ENCODE peak calls at places on chromosomes 1 and 21, in eight cellular contexts. B, V, X, R, G, J, C and K are unnamed samples.

GRCh38 chr1:232510367-232511110 is 119.4 kb downstream of the SIPA1L2 start:
- DNase-seq in B (no peak), V (no peak), X (no peak), R (no peak), G (no peak), J (no peak), C (no peak), K (no peak)

GRCh38 chr1:215606564-215607168 is 39.6 kb downstream of the KCTD3 start:
- DNase-seq in B (no peak), V (no peak), X (no peak), R (no peak), G (no peak), J (no peak), C (peak), K (no peak)

GRCh38 chr1:220013497-220013896 is 32.8 kb downstream of the EPRS1 start:
- DNase-seq in B (no peak), V (no peak), X (no peak), R (no peak), G (no peak), J (no peak), C (peak), K (no peak)

GRCh38 chr1:20634594-20635084 is 1.4 kb downstream of the PINK1 start:
- DNase-seq in B (no peak), V (no peak), X (peak), R (no peak), G (no peak), J (no peak), C (peak), K (no peak)

GRCh38 chr1:88877382-88877825 is 14.0 kb downstream of the GTF2B start:
- DNase-seq in B (no peak), V (no peak), X (no peak), R (no peak), G (no peak), J (peak), C (peak), K (no peak)

GRCh38 chr1:113652773-113653172 is 106.5 kb downstream of the PHTF1 start:
- DNase-seq in B (no peak), V (no peak), X (no peak), R (no peak), G (no peak), J (no peak), C (peak), K (no peak)

GRCh38 chr1:16120411-16120810 is 35.5 kb downstream of the EPHA2 start:
- DNase-seq in B (no peak), V (no peak), X (no peak), R (no peak), G (no peak), J (no peak), C (no peak), K (no peak)

GRCh38 chr1:54842963-54843362 is 41.8 kb upstream of the TTC22 start:
- DNase-seq in B (no peak), V (no peak), X (no peak), R (no peak), G (no peak), J (no peak), C (no peak), K (peak)

GRCh38 chr1:202942431-202942830 is 15.4 kb upstream of the KLHL12 start:
- DNase-seq in B (no peak), V (no peak), X (no peak), R (no peak), G (no peak), J (no peak), C (no peak), K (no peak)

DNA sequence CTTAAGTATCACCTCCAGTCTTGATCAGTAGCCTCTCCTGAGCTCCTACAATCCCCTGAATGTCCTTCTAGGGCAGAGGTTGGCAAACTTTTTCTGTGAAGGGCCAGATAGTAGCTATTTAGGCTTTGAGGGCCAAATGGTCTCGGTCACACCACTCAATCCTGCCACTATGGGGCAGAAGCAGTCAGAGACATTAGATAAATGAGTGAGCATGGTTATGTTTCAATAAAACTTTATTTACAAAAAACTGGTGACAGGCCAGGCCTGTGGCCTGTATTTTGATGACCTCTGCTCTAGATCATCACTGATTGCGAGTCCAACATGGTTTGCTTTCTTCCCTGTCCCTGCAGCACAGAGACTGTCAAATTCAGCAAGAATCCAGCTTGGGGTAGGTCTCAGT is 36.3 kb downstream of the LRP8 start:
- DNase-seq in B (no peak), V (no peak), X (no peak), R (no peak), G (no peak), J (no peak), C (peak), K (no peak)
- TF ChIP-seq CTCF in B (no peak), V (no peak), X (no peak), R (no peak), G (no peak), J (no peak), C (peak), K (no peak)

GRCh38 chr1:46747683-46748288 is 28.9 kb upstream of the EFCAB14 start:
- DNase-seq in B (no peak), V (no peak), X (no peak), R (no peak), G (no peak), J (peak), C (peak), K (no peak)
- TF ChIP-seq CTCF in B (no peak), V (no peak), X (peak), R (no peak), G (peak), J (peak), C (peak), K (peak)

DNA sequence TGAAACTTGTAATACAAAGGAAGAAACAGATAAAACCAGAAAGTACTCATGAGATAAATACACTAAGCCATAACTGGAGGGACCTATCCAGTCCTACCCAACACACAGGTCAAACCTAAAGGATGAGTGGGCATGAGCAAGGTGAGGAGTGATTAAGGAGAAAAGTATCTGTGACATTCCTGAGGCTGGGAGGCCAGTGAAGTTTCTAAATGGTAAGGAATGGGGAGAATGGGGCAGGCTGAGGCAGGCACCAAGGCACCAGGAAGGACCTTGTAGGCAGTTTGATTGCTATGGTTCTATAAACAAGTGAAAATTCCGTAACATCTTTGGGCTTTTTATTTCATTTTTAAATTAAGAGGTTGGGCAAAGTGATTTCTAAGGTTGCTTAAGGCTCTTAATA is 10.4 kb downstream of the DDX59 start:
- DNase-seq in B (no peak), V (no peak), X (no peak), R (no peak), G (no peak), J (no peak), C (peak), K (no peak)
- TF ChIP-seq CTCF in B (no peak), V (no peak), X (no peak), R (no peak), G (no peak), J (no peak), C (no peak), K (no peak)

DNA sequence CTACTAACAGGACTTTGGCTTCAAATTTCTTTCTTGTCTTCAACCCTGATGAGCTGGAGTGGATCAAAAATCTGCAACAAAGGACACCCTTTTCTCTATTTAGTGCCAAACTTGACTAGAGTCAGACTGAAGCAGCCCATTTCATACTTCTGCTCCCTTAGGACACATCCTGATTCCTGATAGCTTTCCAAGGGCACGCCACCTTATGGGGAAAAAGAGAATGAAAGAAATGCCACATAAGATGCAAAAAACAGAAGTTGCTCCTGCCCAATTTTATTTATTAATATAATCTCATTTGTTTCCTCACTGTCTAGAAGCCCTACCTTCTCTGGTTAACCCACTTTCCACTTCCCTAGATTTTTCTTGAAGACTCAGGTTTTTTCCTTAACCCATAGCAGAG is 72.7 kb upstream of the NBPF4 start:
- DNase-seq in B (no peak), V (no peak), X (no peak), R (no peak), G (no peak), J (no peak), C (peak), K (no peak)
- TF ChIP-seq CTCF in B (no peak), V (no peak), X (no peak), R (no peak), G (no peak), J (peak), C (peak), K (peak)

DNA sequence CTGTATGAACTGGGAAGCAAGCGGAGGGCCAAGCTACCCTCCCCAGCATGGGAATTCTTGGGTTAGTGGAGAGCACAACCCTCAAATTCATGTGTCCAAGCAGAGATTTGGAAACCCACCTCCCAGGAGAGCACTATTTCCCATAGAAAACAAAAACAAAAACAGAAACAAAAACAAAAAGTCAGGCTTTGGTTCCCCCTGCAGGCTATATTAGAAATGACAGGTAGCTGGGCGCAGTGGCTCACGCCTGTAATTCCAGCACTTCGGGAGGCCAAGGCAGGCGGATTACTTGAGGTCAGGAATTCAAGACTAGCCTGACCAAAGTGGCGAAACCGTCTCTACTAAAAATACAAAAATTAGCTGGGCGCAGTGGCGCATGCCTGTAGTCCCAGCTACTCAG is 10.8 kb downstream of the MINDY1 start:
- DNase-seq in B (peak), V (no peak), X (no peak), R (no peak), G (peak), J (no peak), C (peak), K (no peak)
- TF ChIP-seq CTCF in B (peak), V (peak), X (peak), R (peak), G (peak), J (peak), C (peak), K (peak)

GRCh38 chr1:109773900-109774485 is 10.3 kb upstream of the EPS8L3 start:
- DNase-seq in B (peak), V (peak), X (no peak), R (no peak), G (peak), J (no peak), C (no peak), K (no peak)
- TF ChIP-seq CTCF in B (no peak), V (peak), X (no peak), R (no peak), G (no peak), J (no peak), C (no peak), K (no peak)

DNA sequence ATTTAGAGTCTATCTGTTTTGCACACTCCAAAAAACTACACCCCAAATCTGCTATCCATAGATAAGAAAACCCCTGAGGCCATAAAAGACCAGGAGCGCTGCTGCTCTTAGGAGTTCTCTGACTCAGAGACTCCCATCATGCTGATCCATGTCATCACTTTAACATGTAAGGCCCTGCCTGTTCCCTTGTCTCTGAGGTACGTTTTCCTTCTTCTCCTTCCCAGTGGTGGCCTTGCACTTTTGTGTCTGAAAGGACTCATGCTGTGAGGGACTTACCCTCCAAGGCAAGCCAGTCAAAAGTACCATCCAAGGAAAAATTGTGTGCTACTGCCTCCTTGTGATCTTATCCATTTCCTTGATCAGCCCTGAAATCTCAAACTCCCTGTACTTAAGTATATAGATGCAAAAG is 427.4 kb upstream of the NCAM2 start:
- DNase-seq in B (no peak), V (no peak), X (no peak), R (no peak), G (no peak), J (no peak), C (peak), K (no peak)
- TF ChIP-seq CTCF in B (no peak), V (no peak), X (no peak), R (no peak), G (no peak), J (no peak), C (no peak), K (no peak)

GRCh38 chr1:235866207-235866912 is at the start of gene LYST:
- DNase-seq in B (peak), V (peak), X (no peak), R (peak), G (peak), J (peak), C (peak), K (no peak)
- TF ChIP-seq CTCF in B (peak), V (no peak), X (peak), R (no peak), G (peak), J (peak), C (peak), K (peak)

GRCh38 chr1:156970017-156970416 is 49.6 kb downstream of the LRRC71 start:
- DNase-seq in B (no peak), V (no peak), X (no peak), R (no peak), G (no peak), J (no peak), C (peak), K (no peak)
- TF ChIP-seq CTCF in B (no peak), V (no peak), X (no peak), R (no peak), G (no peak), J (no peak), C (peak), K (no peak)

GRCh38 chr21:38699048-38699447 is 106.7 kb upstream of the ETS2 start:
- DNase-seq in B (no peak), V (no peak), X (no peak), R (no peak), G (no peak), J (peak), C (peak), K (no peak)
- TF ChIP-seq CTCF in B (no peak), V (no peak), X (no peak), R (no peak), G (peak), J (peak), C (peak), K (peak)